ENCODE peak calls at places on chromosomes 5 and 9, in five cellular contexts. One of them, this sample, is unnamed.

GRCh38 chr9:75909776-75910175 is 19.3 kb downstream of the PCSK5 start:
- DNase-seq in CD4-positive, alpha-beta T cell: no peak
- DNase-seq in substantia nigra: no peak
- DNase-seq in Daoy: no peak
- DNase-seq in upper lobe of right lung: no peak
- DNase-seq in this sample: no peak

GRCh38 chr5:112960861-112961504 is 15.6 kb upstream of the DCP2 start:
- DNase-seq in CD4-positive, alpha-beta T cell: no peak
- DNase-seq in substantia nigra: no peak
- DNase-seq in Daoy: no peak
- DNase-seq in upper lobe of right lung: no peak
- DNase-seq in this sample: no peak

GRCh38 chr9:134984372-134985240 is 66.9 kb upstream of the FCN1 start:
- DNase-seq in CD4-positive, alpha-beta T cell: no peak
- DNase-seq in substantia nigra: no peak
- DNase-seq in Daoy: no peak
- DNase-seq in upper lobe of right lung: peak
- DNase-seq in this sample: no peak

GRCh38 chr5:140259509-140259908 is 43.4 kb downstream of the PFDN1 start:
- DNase-seq in CD4-positive, alpha-beta T cell: no peak
- DNase-seq in substantia nigra: no peak
- DNase-seq in Daoy: no peak
- DNase-seq in upper lobe of right lung: no peak
- DNase-seq in this sample: no peak

GRCh38 chr5:431001-431710 is 11.8 kb upstream of the EXOC3 start:
- DNase-seq in CD4-positive, alpha-beta T cell: no peak
- DNase-seq in substantia nigra: no peak
- DNase-seq in Daoy: peak
- DNase-seq in upper lobe of right lung: no peak
- DNase-seq in this sample: peak

GRCh38 chr5:1366514-1366913 is 21.6 kb upstream of the CLPTM1L start:
- DNase-seq in CD4-positive, alpha-beta T cell: no peak
- DNase-seq in substantia nigra: no peak
- DNase-seq in Daoy: no peak
- DNase-seq in upper lobe of right lung: no peak
- DNase-seq in this sample: no peak

GRCh38 chr9:137053944-137054931 is at the start of gene ENTPD2:
- DNase-seq in CD4-positive, alpha-beta T cell: no peak
- DNase-seq in substantia nigra: no peak
- DNase-seq in Daoy: no peak
- DNase-seq in upper lobe of right lung: peak
- DNase-seq in this sample: no peak

GRCh38 chr5:132095745-132096084 is 22.1 kb downstream of the CSF2 start:
- DNase-seq in CD4-positive, alpha-beta T cell: no peak
- DNase-seq in substantia nigra: no peak
- DNase-seq in Daoy: no peak
- DNase-seq in upper lobe of right lung: no peak
- DNase-seq in this sample: no peak

GRCh38 chr9:107174441-107174840 is 108.6 kb upstream of the RAD23B start:
- DNase-seq in CD4-positive, alpha-beta T cell: no peak
- DNase-seq in substantia nigra: no peak
- DNase-seq in Daoy: peak
- DNase-seq in upper lobe of right lung: no peak
- DNase-seq in this sample: no peak

GRCh38 chr5:2569201-2569600 is 182.3 kb downstream of the IRX2 start:
- DNase-seq in CD4-positive, alpha-beta T cell: no peak
- DNase-seq in substantia nigra: no peak
- DNase-seq in Daoy: no peak
- DNase-seq in upper lobe of right lung: no peak
- DNase-seq in this sample: no peak

GRCh38 chr9:124205686-124206352 is 51.9 kb upstream of the NEK6 start:
- DNase-seq in CD4-positive, alpha-beta T cell: no peak
- DNase-seq in substantia nigra: no peak
- DNase-seq in Daoy: no peak
- DNase-seq in upper lobe of right lung: no peak
- DNase-seq in this sample: no peak

GRCh38 chr9:36151306-36152210 is 15.0 kb downstream of the GLIPR2 start:
- DNase-seq in CD4-positive, alpha-beta T cell: peak
- DNase-seq in substantia nigra: no peak
- DNase-seq in Daoy: peak
- DNase-seq in upper lobe of right lung: peak
- DNase-seq in this sample: peak

This sample was measured in GM12864.